ENCODE peak calls at places on chromosome 15, in four cellular contexts. B, A, Y and Q are unnamed samples.
A peak's percentile ranks its signal among the peaks of the same experiment; 100 is the strongest.

GRCh38 chr15:96544162-96544756 is 213.8 kb downstream of the NR2F2 start:
- DNase-seq in B (no peak), A (no peak), Y (no peak), Q (no peak)

GRCh38 chr15:43966646-43967045 is 139.8 kb downstream of the WDR76 start:
- DNase-seq in B (peak; percentile 54), A (no peak), Y (no peak), Q (no peak)

GRCh38 chr15:67172172-67172571 is 82.3 kb downstream of the AAGAB start:
- DNase-seq in B (peak; percentile 63), A (no peak), Y (no peak), Q (no peak)

GRCh38 chr15:82805994-82806406 is at the start of gene FSD2:
- DNase-seq in B (no peak), A (no peak), Y (no peak), Q (no peak)

GRCh38 chr15:43441316-43441715 is 51.6 kb downstream of the TP53BP1 start:
- DNase-seq in B (peak; percentile 50), A (peak; percentile 35), Y (no peak), Q (no peak)

GRCh38 chr15:71203573-71204444 is 88.5 kb downstream of the THSD4 start:
- DNase-seq in B (peak; percentile 35), A (no peak), Y (no peak), Q (no peak)

GRCh38 chr15:89105147-89105546 is 16.9 kb downstream of the ABHD2 start:
- DNase-seq in B (peak; percentile 99), A (no peak), Y (peak; percentile 90), Q (no peak)

GRCh38 chr15:83992356-83993031 is 243.1 kb upstream of the GOLGA6L4 start:
- DNase-seq in B (no peak), A (no peak), Y (no peak), Q (no peak)

GRCh38 chr15:34119291-34119690 is 17.4 kb downstream of the PGBD4 start:
- DNase-seq in B (no peak), A (no peak), Y (no peak), Q (no peak)

GRCh38 chr15:45307230-45307924 is 55.3 kb downstream of the SLC28A2 start:
- DNase-seq in B (peak; percentile 59), A (no peak), Y (peak; percentile 41), Q (no peak)

GRCh38 chr15:56241374-56242085 is 2.1 kb downstream of the RFX7 start:
- DNase-seq in B (peak; percentile 10), A (no peak), Y (peak; percentile 6), Q (no peak)

GRCh38 chr15:71115567-71116351 is 488 bp downstream of the THSD4 start:
- DNase-seq in B (peak; percentile 58), A (no peak), Y (no peak), Q (no peak)

GRCh38 chr15:65856821-65857455 is 12.4 kb upstream of the RAB11A start:
- DNase-seq in B (peak; percentile 53), A (peak; percentile 64), Y (peak; percentile 49), Q (no peak)

GRCh38 chr15:50353999-50354837 is 780 bp downstream of the GABPB1 start:
- DNase-seq in B (peak; percentile 92), A (peak; percentile 70), Y (peak; percentile 92), Q (peak; percentile 23)

GRCh38 chr15:29067949-29068348 is 182.2 kb downstream of the APBA2 start:
- DNase-seq in B (no peak), A (peak; percentile 30), Y (no peak), Q (no peak)

GRCh38 chr15:73983211-73983727 is 8.8 kb downstream of the STOML1 start:
- DNase-seq in B (peak; percentile 77), A (no peak), Y (peak; percentile 69), Q (peak; percentile 63)

GRCh38 chr15:49832421-49832980 is 211.7 kb downstream of the DTWD1 start:
- DNase-seq in B (no peak), A (no peak), Y (no peak), Q (no peak)

GRCh38 chr15:60390931-60391501 is 6.8 kb downstream of the ANXA2 start:
- DNase-seq in B (peak; percentile 83), A (no peak), Y (peak; percentile 87), Q (peak; percentile 73)

GRCh38 chr15:76221085-76221767 is 90.0 kb downstream of the ETFA start:
- DNase-seq in B (no peak), A (no peak), Y (no peak), Q (no peak)
- H3K9me3 ChIP-seq in B (no peaks in the 10 kb centered on the region), A (no peaks in the 10 kb centered on the region), Y (no peaks in the 10 kb centered on the region), Q (no peaks in the 10 kb centered on the region)

DNA sequence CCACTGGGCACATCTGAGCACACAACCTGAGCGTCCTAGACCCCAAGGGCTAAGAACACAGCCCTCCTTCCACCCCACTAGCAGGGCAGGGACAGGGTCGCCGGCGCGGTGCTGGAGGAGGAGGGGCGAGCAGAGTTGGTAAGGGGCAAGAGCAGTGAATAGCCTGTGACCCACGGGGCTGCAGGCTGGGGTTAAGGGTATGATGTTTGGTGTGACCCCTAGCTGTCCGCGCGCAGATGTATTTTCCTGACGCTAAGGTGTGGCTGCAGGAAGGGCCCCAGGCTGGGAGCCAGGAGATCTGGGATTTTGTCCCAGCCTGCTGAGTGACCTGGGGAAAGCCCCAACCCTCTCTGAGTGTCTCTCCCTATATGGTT is 1.3 kb upstream of the C15orf39 start:
- DNase-seq in B (no peak), A (no peak), Y (no peak), Q (no peak)
- H3K9me1 ChIP-seq in B (no peaks in the 10 kb centered on the region), A (peaks cover 6% of the 10 kb centered on the region), Y (no peaks in the 10 kb centered on the region), Q (peaks cover 6% of the 10 kb centered on the region)

DNA sequence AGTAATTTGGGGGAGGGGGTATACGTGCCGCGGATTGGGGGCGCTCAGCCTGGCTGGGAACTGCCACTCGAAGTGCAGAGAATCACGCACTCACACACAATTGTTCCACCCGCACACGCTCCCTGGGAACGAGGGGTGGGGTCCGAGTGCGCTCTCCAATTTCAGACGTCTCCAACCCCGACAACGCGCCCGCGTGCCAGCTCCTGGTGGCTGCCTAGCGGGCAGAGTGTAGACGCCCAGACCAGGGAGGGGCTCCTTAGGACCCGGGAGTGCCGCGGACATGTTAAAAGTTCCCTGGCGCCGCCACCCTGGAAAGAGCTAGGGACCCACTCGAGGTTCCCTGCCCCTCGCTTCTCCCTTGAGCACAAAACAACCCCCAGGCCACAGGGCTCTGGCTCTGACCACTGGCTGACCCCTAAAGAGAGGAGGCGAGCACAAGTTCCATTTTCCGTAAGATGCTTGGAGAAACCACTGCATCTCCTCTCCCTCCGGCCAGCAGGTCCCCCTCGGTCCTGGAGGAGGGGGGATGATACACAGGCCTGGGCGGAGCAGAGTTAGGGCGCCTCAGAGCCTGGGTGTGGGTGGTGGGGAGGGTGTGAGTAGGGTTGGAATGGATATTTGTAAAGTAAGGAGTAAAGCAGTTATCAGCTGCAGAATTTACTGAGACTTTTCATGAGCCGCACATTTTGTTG is 897 bp upstream of the ANKRD63 start:
- DNase-seq in B (no peak), A (no peak), Y (no peak), Q (no peak)
- H3K9ac ChIP-seq in B (no peak overlapping the region), A (no peak overlapping the region), Y (no peak overlapping the region), Q (no peak overlapping the region)

GRCh38 chr15:25057574-25057973 is 102.8 kb downstream of the SNRPN start:
- DNase-seq in B (no peak), A (no peak), Y (no peak), Q (no peak)

GRCh38 chr15:25056484-25057429 is 102.0 kb downstream of the SNRPN start:
- DNase-seq in B (no peak), A (peak; percentile 54), Y (no peak), Q (no peak)

GRCh38 chr15:25060472-25060803 is 105.7 kb downstream of the SNRPN start:
- DNase-seq in B (no peak), A (no peak), Y (no peak), Q (no peak)

GRCh38 chr15:25059698-25060471 is 105.1 kb downstream of the SNRPN start:
- DNase-seq in B (no peak), A (no peak), Y (no peak), Q (no peak)

GRCh38 chr15:25058080-25058785 is 103.4 kb downstream of the SNRPN start:
- DNase-seq in B (no peak), A (no peak), Y (no peak), Q (no peak)
- H3K9me3 ChIP-seq in B (peaks cover 100% of the 10 kb centered on the region), A (peaks cover 2% of the 10 kb centered on the region), Y (peaks cover 66% of the 10 kb centered on the region), Q (peaks cover 91% of the 10 kb centered on the region)